ENCODE peak calls at places on chromosome 11, in seven cellular contexts. C is mesendoderm, Q is IMR-90, B is mesenchymal stem cell, M is neuronal stem cell, U is H9, E is H1. T is an unnamed sample.

GRCh38 chr11:104164028-104164520 is at the start of gene PDGFD:
- DNase-seq in C (peak), Q (peak), B (peak), M (peak), U (peak), E (peak), T (peak)

GRCh38 chr11:59641156-59641555 is 25.6 kb upstream of the OSBP start:
- DNase-seq in C (no peak), Q (peak), B (no peak), M (no peak), U (no peak), E (no peak), T (no peak)

GRCh38 chr11:75508051-75508561 is 17.6 kb downstream of the GDPD5 start:
- DNase-seq in C (no peak), Q (no peak), B (no peak), M (no peak), U (no peak), E (no peak), T (peak)

GRCh38 chr11:19880088-19880345 is 167.4 kb downstream of the NAV2 start:
- DNase-seq in C (no peak), Q (no peak), B (no peak), M (no peak), U (no peak), E (no peak), T (no peak)

GRCh38 chr11:124946735-124947141 is 7.3 kb upstream of the CCDC15 start:
- DNase-seq in C (no peak), Q (peak), B (no peak), M (no peak), U (no peak), E (no peak), T (peak)

GRCh38 chr11:63537293-63538101 is 889 bp downstream of the PLAAT4 start:
- DNase-seq in C (no peak), Q (peak), B (no peak), M (no peak), U (no peak), E (no peak), T (no peak)

GRCh38 chr11:66011785-66012303 is at the start of gene CST6:
- DNase-seq in C (no peak), Q (no peak), B (no peak), M (no peak), U (peak), E (no peak), T (peak)

GRCh38 chr11:73759520-73760065 is 1.3 kb downstream of the RAB6A start:
- DNase-seq in C (peak), Q (peak), B (peak), M (no peak), U (no peak), E (no peak), T (no peak)

GRCh38 chr11:85974126-85974525 is 94.8 kb downstream of the PICALM start:
- DNase-seq in C (no peak), Q (peak), B (no peak), M (no peak), U (no peak), E (no peak), T (no peak)

GRCh38 chr11:121249039-121249663 is 43.4 kb upstream of the SC5D start:
- DNase-seq in C (peak), Q (peak), B (peak), M (peak), U (no peak), E (no peak), T (peak)

GRCh38 chr11:113162590-113162961 is 151.8 kb upstream of the TTC12 start:
- DNase-seq in C (no peak), Q (no peak), B (no peak), M (no peak), U (no peak), E (no peak), T (no peak)

GRCh38 chr11:118621071-118621815 is 13.8 kb downstream of the PHLDB1 start:
- DNase-seq in C (peak), Q (peak), B (peak), M (no peak), U (peak), E (no peak), T (peak)

GRCh38 chr11:117185739-117186430 is 7.3 kb downstream of the SIDT2 start:
- DNase-seq in C (no peak), Q (no peak), B (no peak), M (no peak), U (no peak), E (no peak), T (no peak)

GRCh38 chr11:117218133-117218915 is 13.5 kb downstream of the PCSK7 start:
- DNase-seq in C (no peak), Q (peak), B (no peak), M (no peak), U (no peak), E (no peak), T (no peak)

GRCh38 chr11:128294001-128294684 is 293.2 kb downstream of the ETS1 start:
- DNase-seq in C (no peak), Q (no peak), B (peak), M (no peak), U (no peak), E (no peak), T (no peak)

GRCh38 chr11:58965246-58965985 is 26.1 kb downstream of the GLYATL1 start:
- DNase-seq in C (no peak), Q (peak), B (no peak), M (no peak), U (no peak), E (no peak), T (peak)

GRCh38 chr11:75969626-75970308 is 154.8 kb downstream of the UVRAG start:
- DNase-seq in C (no peak), Q (peak), B (peak), M (no peak), U (no peak), E (no peak), T (no peak)

GRCh38 chr11:79219186-79220045 is 221.4 kb downstream of the TENM4 start:
- DNase-seq in C (no peak), Q (no peak), B (no peak), M (no peak), U (no peak), E (no peak), T (no peak)
- H2BK5ac ChIP-seq in C (no peak), Q (no peak), B (no peak), M (no peak), U (no peak), E (no peak), T (no peak)

GRCh38 chr11:88300888-88301477 is 36.6 kb downstream of the CTSC start:
- DNase-seq in C (peak), Q (no peak), B (no peak), M (no peak), U (peak), E (peak), T (no peak)

GRCh38 chr11:88304352-88304751 is 33.2 kb downstream of the CTSC start:
- DNase-seq in C (no peak), Q (no peak), B (no peak), M (no peak), U (no peak), E (no peak), T (no peak)

GRCh38 chr11:88301478-88302140 is 35.9 kb downstream of the CTSC start:
- DNase-seq in C (no peak), Q (peak), B (peak), M (no peak), U (no peak), E (no peak), T (no peak)

GRCh38 chr11:88305430-88305829 is 32.1 kb downstream of the CTSC start:
- DNase-seq in C (no peak), Q (no peak), B (no peak), M (no peak), U (no peak), E (no peak), T (no peak)

DNA sequence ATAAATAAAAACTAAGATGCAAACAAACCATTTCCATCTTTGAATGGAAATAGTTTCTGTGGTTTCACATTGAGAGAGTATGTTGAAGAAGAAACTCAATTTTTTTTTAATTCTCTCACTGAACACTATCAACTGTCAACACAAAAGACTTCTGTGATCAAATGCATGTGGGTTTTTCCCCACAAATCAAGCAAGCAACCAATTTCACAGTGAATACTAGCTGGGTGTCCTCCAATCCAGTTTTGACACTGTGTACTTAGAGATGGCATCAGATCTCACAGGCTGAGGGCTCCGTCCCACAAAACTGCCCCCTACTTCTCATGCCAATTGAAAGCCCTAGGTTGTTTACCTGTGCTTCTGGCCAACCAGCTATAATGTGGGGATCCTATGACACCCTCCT is 34.5 kb downstream of the CTSC start:
- DNase-seq in C (no peak), Q (no peak), B (no peak), M (no peak), U (no peak), E (no peak), T (no peak)
- H2BK5ac ChIP-seq in C (no peak), Q (no peak), B (no peak), M (no peak), U (no peak), E (no peak), T (no peak)

DNA sequence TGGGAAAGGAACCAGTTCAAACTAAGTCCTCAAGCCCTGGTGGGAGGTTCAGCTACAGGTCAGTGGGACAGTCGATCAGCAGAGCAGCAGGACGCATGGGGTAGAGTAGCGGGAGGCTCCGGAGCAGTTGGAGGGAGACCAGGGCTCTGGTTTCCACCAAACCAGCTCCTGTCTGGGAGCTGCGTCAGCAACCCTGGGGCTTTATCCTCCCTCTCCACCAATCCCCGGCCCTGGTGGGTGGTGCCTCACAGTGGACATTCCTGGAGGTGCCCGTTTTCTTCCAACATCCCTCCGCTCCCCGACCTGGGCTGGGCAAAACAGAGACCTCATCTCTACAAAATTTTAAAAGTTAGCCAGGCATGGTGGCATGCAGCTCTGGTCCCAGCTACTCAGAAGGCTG is 32.4 kb downstream of the ZNF195 start:
- DNase-seq in C (no peak), Q (no peak), B (no peak), M (no peak), U (no peak), E (no peak), T (no peak)
- H2BK5ac ChIP-seq in C (no peak), Q (no peak), B (no peak), M (no peak), U (no peak), E (no peak), T (no peak)

GRCh38 chr11:35923452-35923851 is 20.4 kb upstream of the LDLRAD3 start:
- DNase-seq in C (no peak), Q (no peak), B (no peak), M (no peak), U (no peak), E (no peak), T (no peak)
- H2BK5ac ChIP-seq in C (no peak), Q (no peak), B (no peak), M (no peak), U (no peak), E (no peak), T (no peak)

GRCh38 chr11:44909557-44909956 is 41.1 kb downstream of the TP53I11 start:
- DNase-seq in C (no peak), Q (no peak), B (no peak), M (no peak), U (no peak), E (no peak), T (no peak)
- H2BK5ac ChIP-seq in C (no peak), Q (no peak), B (no peak), M (no peak), U (no peak), E (no peak), T (no peak)

GRCh38 chr11:69144719-69145365 is 10.9 kb upstream of the SMIM38 start:
- DNase-seq in C (no peak), Q (peak), B (no peak), M (no peak), U (no peak), E (no peak), T (no peak)
- H2BK5ac ChIP-seq in C (no peak), Q (peak), B (no peak), M (no peak), U (no peak), E (no peak), T (no peak)

GRCh38 chr11:8740156-8740555 is 57.6 kb downstream of the RPL27A start:
- DNase-seq in C (no peak), Q (no peak), B (no peak), M (no peak), U (no peak), E (no peak), T (no peak)
- H2BK5ac ChIP-seq in C (no peak), Q (no peak), B (no peak), M (no peak), U (no peak), E (no peak), T (no peak)

DNA sequence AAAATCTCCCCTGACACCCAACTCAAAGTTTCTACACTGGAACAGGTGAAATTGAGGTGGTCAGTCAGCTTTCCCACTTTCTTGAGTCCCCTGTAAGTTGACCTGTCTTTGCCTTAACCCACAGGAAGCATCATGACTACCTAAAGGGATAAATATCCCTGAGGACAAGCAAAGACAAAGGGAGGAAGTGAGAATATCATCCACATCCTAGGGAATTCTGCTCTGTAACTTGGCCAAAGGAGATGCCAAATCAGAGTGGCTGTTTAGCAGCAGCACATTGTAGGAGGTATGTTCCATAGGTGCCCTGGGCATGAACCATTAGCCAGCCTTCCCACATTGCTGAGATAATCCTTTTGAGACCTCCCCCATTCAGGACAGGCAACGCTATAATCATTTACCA is 40.9 kb upstream of the MRPL17 start:
- DNase-seq in C (no peak), Q (no peak), B (no peak), M (no peak), U (no peak), E (no peak), T (no peak)
- H2BK5ac ChIP-seq in C (no peak), Q (no peak), B (no peak), M (no peak), U (no peak), E (no peak), T (no peak)

GRCh38 chr11:131670876-131671275 is 300.5 kb downstream of the NTM start:
- DNase-seq in C (no peak), Q (no peak), B (no peak), M (no peak), U (no peak), E (no peak), T (peak)
- H2BK5ac ChIP-seq in C (no peak), Q (no peak), B (no peak), M (peak), U (no peak), E (peak), T (peak)

DNA sequence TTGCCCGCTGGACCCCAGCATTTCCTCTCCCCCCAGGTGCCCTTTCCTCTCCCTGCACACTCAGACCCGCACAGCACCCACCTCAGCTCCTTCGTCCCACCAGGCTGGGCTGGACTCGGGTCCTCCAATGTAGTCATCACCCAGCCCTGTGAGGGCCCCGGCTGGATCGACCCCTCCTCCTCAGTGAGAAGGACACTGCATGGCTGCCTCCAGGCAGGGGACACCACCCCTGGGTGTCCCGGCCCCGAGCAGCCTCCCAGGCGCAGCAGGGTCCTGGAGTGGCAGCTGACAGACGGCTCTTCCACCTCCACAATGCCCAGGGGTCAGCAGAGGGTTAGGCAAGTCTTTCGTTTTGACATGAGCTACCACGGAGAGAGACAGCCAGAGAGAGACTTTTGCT is 11.1 kb upstream of the ELF5 start:
- DNase-seq in C (no peak), Q (no peak), B (no peak), M (no peak), U (no peak), E (no peak), T (no peak)
- H2BK5ac ChIP-seq in C (no peak), Q (no peak), B (no peak), M (no peak), U (no peak), E (no peak), T (no peak)

T was measured in trophoblast cell.